ENCODE peak calls at places on chromosomes 11 and 22, in six cellular contexts. One of them, this sample, is unnamed.

GRCh38 chr22:46084943-46085830 is 65.1 kb upstream of the PPARA start:
- DNase-seq in K562: peak
- DNase-seq in A549: peak
- DNase-seq in NB4: no peak
- DNase-seq in GM12878: no peak
- DNase-seq in HepG2: no peak
- DNase-seq in this sample: peak

GRCh38 chr22:47204002-47204979 is 441.8 kb downstream of the TBC1D22A start:
- DNase-seq in GM12878: no peak
- DNase-seq in HepG2: no peak
- DNase-seq in A549: no peak
- DNase-seq in NB4: no peak
- DNase-seq in K562: no peak
- DNase-seq in this sample: no peak

GRCh38 chr22:44277404-44278135 is 35.2 kb downstream of the SHISAL1 start:
- DNase-seq in A549: no peak
- DNase-seq in GM12878: no peak
- DNase-seq in K562: no peak
- DNase-seq in HepG2: no peak
- DNase-seq in NB4: no peak
- DNase-seq in this sample: no peak

GRCh38 chr11:92886243-92886905 is 83.1 kb upstream of the MTNR1B start:
- DNase-seq in A549: peak
- DNase-seq in HepG2: peak
- DNase-seq in K562: peak
- DNase-seq in NB4: peak
- DNase-seq in GM12878: peak
- DNase-seq in this sample: peak

GRCh38 chr11:1639666-1640065 is 10.1 kb downstream of the KRTAP5-5 start:
- DNase-seq in NB4: no peak
- DNase-seq in HepG2: no peak
- DNase-seq in K562: no peak
- DNase-seq in A549: no peak
- DNase-seq in GM12878: no peak
- DNase-seq in this sample: no peak

GRCh38 chr11:95939091-95939490 is 15.2 kb upstream of the MTMR2 start:
- DNase-seq in A549: no peak
- DNase-seq in HepG2: no peak
- DNase-seq in GM12878: no peak
- DNase-seq in NB4: no peak
- DNase-seq in K562: no peak
- DNase-seq in this sample: no peak

GRCh38 chr22:41927813-41928212 is 1.2 kb upstream of the TNFRSF13C start:
- DNase-seq in A549: no peak
- DNase-seq in GM12878: no peak
- DNase-seq in NB4: no peak
- DNase-seq in K562: no peak
- DNase-seq in HepG2: no peak
- DNase-seq in this sample: no peak

GRCh38 chr11:58549644-58550043 is 26.0 kb downstream of the LPXN start:
- DNase-seq in HepG2: no peak
- DNase-seq in A549: no peak
- DNase-seq in NB4: no peak
- DNase-seq in GM12878: no peak
- DNase-seq in K562: no peak
- DNase-seq in this sample: no peak

GRCh38 chr22:30094804-30095203 is 14.5 kb downstream of the HORMAD2 start:
- DNase-seq in HepG2: no peak
- DNase-seq in GM12878: no peak
- DNase-seq in A549: no peak
- DNase-seq in K562: no peak
- DNase-seq in NB4: no peak
- DNase-seq in this sample: no peak

GRCh38 chr11:67648140-67648795 is 2.3 kb downstream of the ACY3 start:
- DNase-seq in A549: peak
- DNase-seq in K562: peak
- DNase-seq in HepG2: peak
- DNase-seq in NB4: peak
- DNase-seq in GM12878: no peak
- DNase-seq in this sample: no peak

GRCh38 chr22:43442386-43443060 is 30.7 kb downstream of the MPPED1 start:
- DNase-seq in GM12878: no peak
- DNase-seq in HepG2: no peak
- DNase-seq in NB4: no peak
- DNase-seq in A549: no peak
- DNase-seq in K562: no peak
- DNase-seq in this sample: no peak

GRCh38 chr11:38089728-38090127 is 1491.7 kb upstream of the RAG2 start:
- DNase-seq in K562: no peak
- DNase-seq in A549: peak
- DNase-seq in GM12878: no peak
- DNase-seq in NB4: no peak
- DNase-seq in HepG2: no peak
- DNase-seq in this sample: no peak

GRCh38 chr11:124893781-124894401 is 3.8 kb downstream of the ROBO4 start:
- DNase-seq in NB4: no peak
- DNase-seq in A549: no peak
- DNase-seq in K562: no peak
- DNase-seq in GM12878: no peak
- DNase-seq in HepG2: no peak
- DNase-seq in this sample: no peak

GRCh38 chr22:28600546-28601143 is 79.0 kb downstream of the TTC28 start:
- DNase-seq in K562: peak
- DNase-seq in GM12878: no peak
- DNase-seq in NB4: peak
- DNase-seq in HepG2: peak
- DNase-seq in A549: peak
- DNase-seq in this sample: peak

GRCh38 chr11:80533463-80533862 is 1092.6 kb upstream of the TENM4 start:
- DNase-seq in A549: no peak
- DNase-seq in NB4: no peak
- DNase-seq in K562: no peak
- DNase-seq in HepG2: no peak
- DNase-seq in GM12878: no peak
- DNase-seq in this sample: no peak

GRCh38 chr11:82775736-82776346 is 42.2 kb upstream of the FAM181B start:
- DNase-seq in HepG2: peak
- DNase-seq in GM12878: no peak
- DNase-seq in K562: peak
- DNase-seq in A549: peak
- DNase-seq in NB4: peak
- DNase-seq in this sample: peak

GRCh38 chr22:27110985-27111451 is 453.6 kb downstream of the MIAT start:
- DNase-seq in NB4: no peak
- DNase-seq in A549: peak
- DNase-seq in GM12878: no peak
- DNase-seq in HepG2: peak
- DNase-seq in K562: no peak
- DNase-seq in this sample: peak

GRCh38 chr22:44351685-44352377 is 39.1 kb upstream of the SHISAL1 start:
- DNase-seq in K562: no peak
- DNase-seq in GM12878: no peak
- DNase-seq in NB4: peak
- DNase-seq in HepG2: no peak
- DNase-seq in A549: peak
- DNase-seq in this sample: peak

GRCh38 chr11:73717136-73717535 is 43.7 kb downstream of the RAB6A start:
- DNase-seq in A549: no peak
- DNase-seq in HepG2: no peak
- DNase-seq in K562: no peak
- DNase-seq in NB4: no peak
- DNase-seq in GM12878: no peak
- DNase-seq in this sample: no peak

GRCh38 chr11:96149743-96150555 is 193.0 kb downstream of the MAML2 start:
- DNase-seq in NB4: no peak
- DNase-seq in HepG2: peak
- DNase-seq in K562: no peak
- DNase-seq in GM12878: no peak
- DNase-seq in A549: peak
- DNase-seq in this sample: no peak

GRCh38 chr11:108960498-108960897 is 295.6 kb downstream of the DDX10 start:
- DNase-seq in A549: no peak
- DNase-seq in GM12878: no peak
- DNase-seq in NB4: no peak
- DNase-seq in HepG2: no peak
- DNase-seq in K562: no peak
- DNase-seq in this sample: no peak

GRCh38 chr22:21631025-21631424 is 1.2 kb upstream of the YDJC start:
- DNase-seq in A549: no peak
- DNase-seq in HepG2: no peak
- DNase-seq in K562: no peak
- DNase-seq in NB4: no peak
- DNase-seq in GM12878: no peak
- DNase-seq in this sample: no peak

GRCh38 chr11:94154095-94154856 is 25.6 kb downstream of the PANX1 start:
- DNase-seq in NB4: no peak
- DNase-seq in HepG2: no peak
- DNase-seq in K562: no peak
- DNase-seq in GM12878: no peak
- DNase-seq in A549: no peak
- DNase-seq in this sample: no peak

GRCh38 chr11:57358543-57358961 is 20.4 kb downstream of the P2RX3 start:
- DNase-seq in A549: peak
- DNase-seq in HepG2: no peak
- DNase-seq in GM12878: no peak
- DNase-seq in K562: no peak
- DNase-seq in NB4: no peak
- DNase-seq in this sample: no peak

GRCh38 chr11:101583180-101584128 is at the start of gene TRPC6:
- DNase-seq in HepG2: no peak
- DNase-seq in GM12878: no peak
- DNase-seq in K562: no peak
- DNase-seq in A549: peak
- DNase-seq in NB4: no peak
- DNase-seq in this sample: no peak
- TF ChIP-seq MYC in HepG2: no peak
- TF ChIP-seq MYC in GM12878: no peak
- TF ChIP-seq MYC in K562: no peak
- TF ChIP-seq MYC in A549: no peak
- TF ChIP-seq MYC in NB4: no peak
- TF ChIP-seq MYC in this sample: no peak

GRCh38 chr22:38038890-38039812 is 18.1 kb upstream of the PICK1 start:
- DNase-seq in GM12878: no peak
- DNase-seq in K562: no peak
- DNase-seq in HepG2: no peak
- DNase-seq in NB4: no peak
- DNase-seq in A549: no peak
- DNase-seq in this sample: no peak
- H3K4me3 ChIP-seq in GM12878: no peak
- H3K4me3 ChIP-seq in K562: no peak
- H3K4me3 ChIP-seq in HepG2: no peak
- H3K4me3 ChIP-seq in NB4: no peak
- H3K4me3 ChIP-seq in A549: no peak
- H3K4me3 ChIP-seq in this sample: no peak

GRCh38 chr11:111836766-111837165 is 34.6 kb downstream of the ALG9 start:
- DNase-seq in K562: no peak
- DNase-seq in A549: no peak
- DNase-seq in GM12878: peak
- DNase-seq in HepG2: no peak
- DNase-seq in NB4: no peak
- DNase-seq in this sample: no peak
- TF ChIP-seq MYC in K562: no peak
- TF ChIP-seq MYC in A549: no peak
- TF ChIP-seq MYC in GM12878: no peak
- TF ChIP-seq MYC in HepG2: no peak
- TF ChIP-seq MYC in NB4: no peak
- TF ChIP-seq MYC in this sample: no peak

GRCh38 chr11:130902380-130902779 is 13.9 kb downstream of the SNX19 start:
- DNase-seq in A549: no peak
- DNase-seq in K562: no peak
- DNase-seq in HepG2: no peak
- DNase-seq in NB4: no peak
- DNase-seq in GM12878: no peak
- DNase-seq in this sample: no peak

GRCh38 chr11:130892847-130893246 is 23.4 kb downstream of the SNX19 start:
- DNase-seq in NB4: no peak
- DNase-seq in K562: no peak
- DNase-seq in HepG2: no peak
- DNase-seq in A549: no peak
- DNase-seq in GM12878: no peak
- DNase-seq in this sample: no peak

GRCh38 chr11:130899106-130899505 is 17.2 kb downstream of the SNX19 start:
- DNase-seq in HepG2: no peak
- DNase-seq in A549: no peak
- DNase-seq in NB4: no peak
- DNase-seq in K562: no peak
- DNase-seq in GM12878: no peak
- DNase-seq in this sample: no peak

GRCh38 chr11:130894322-130895025 is 21.8 kb downstream of the SNX19 start:
- DNase-seq in HepG2: peak
- DNase-seq in GM12878: peak
- DNase-seq in K562: peak
- DNase-seq in A549: peak
- DNase-seq in NB4: peak
- DNase-seq in this sample: peak

GRCh38 chr11:130897262-130898182 is 18.8 kb downstream of the SNX19 start:
- DNase-seq in HepG2: no peak
- DNase-seq in K562: no peak
- DNase-seq in NB4: no peak
- DNase-seq in A549: peak
- DNase-seq in GM12878: no peak
- DNase-seq in this sample: peak
- H3K4me3 ChIP-seq in HepG2: no peak
- H3K4me3 ChIP-seq in K562: no peak
- H3K4me3 ChIP-seq in NB4: no peak
- H3K4me3 ChIP-seq in A549: no peak
- H3K4me3 ChIP-seq in GM12878: no peak
- H3K4me3 ChIP-seq in this sample: no peak